ENCODE peak calls at places on chromosomes 16 and 17, in ten cellular contexts. P, H, E, U, Z, G, L, X, M and B are unnamed samples.

GRCh38 chr16:57786632-57787518 is 15.4 kb downstream of the KIFC3 start:
- DNase-seq in L (no peak), M (peak; percentile 62), U (no peak), G (no peak), X (no peak), Z (no peak), H (no peak), P (no peak), E (peak; percentile 54), B (no peak)

GRCh38 chr17:21119247-21119944 is 7.4 kb upstream of the DHRS7B start:
- DNase-seq in H (peak; percentile 71), M (peak; percentile 78), Z (no peak), P (no peak), G (peak; percentile 51), E (peak; percentile 71), X (peak; percentile 82), L (peak; percentile 78), U (peak; percentile 58), B (peak; percentile 52)

GRCh38 chr17:46195217-46195855 is 2.1 kb upstream of the KANSL1 start:
- DNase-seq in E (no peak), L (no peak), X (no peak), P (no peak), Z (no peak), H (no peak), U (no peak), G (no peak), M (no peak), B (no peak)

GRCh38 chr17:75808905-75809621 is 24.5 kb downstream of the UNK start:
- DNase-seq in M (peak; percentile 85), E (no peak), L (peak; percentile 83), G (no peak), H (peak; percentile 83), U (peak; percentile 42), Z (no peak), P (no peak), X (no peak), B (peak; percentile 89)

GRCh38 chr17:81712468-81713003 is 452 bp downstream of the SLC25A10 start:
- DNase-seq in P (no peak), L (no peak), H (no peak), U (peak; percentile 75), M (peak; percentile 19), X (peak; percentile 63), E (no peak), Z (no peak), G (no peak), B (no peak)

GRCh38 chr16:10629592-10629963 is 49.2 kb upstream of the EMP2 start:
- DNase-seq in H (no peak), Z (no peak), M (no peak), U (peak; percentile 81), E (no peak), L (no peak), X (no peak), G (no peak), P (no peak), B (no peak)

GRCh38 chr16:88652763-88653065 is 1.9 kb upstream of the CYBA start:
- DNase-seq in M (no peak), U (no peak), X (no peak), Z (no peak), E (no peak), P (no peak), H (no peak), G (no peak), L (no peak), B (no peak)

GRCh38 chr17:61201211-61201610 is 198.4 kb upstream of the TBX2 start:
- DNase-seq in X (peak; percentile 91), L (peak; percentile 81), P (no peak), M (peak; percentile 43), U (no peak), G (no peak), E (no peak), Z (no peak), H (no peak), B (peak; percentile 83)

GRCh38 chr17:81438024-81438664 is 42.9 kb downstream of the BAHCC1 start:
- DNase-seq in L (no peak), U (no peak), Z (no peak), H (no peak), M (no peak), E (no peak), G (no peak), P (no peak), X (no peak), B (no peak)

GRCh38 chr17:34635876-34636275 is 56.5 kb downstream of the TMEM132E start:
- DNase-seq in G (no peak), P (no peak), Z (no peak), X (no peak), M (no peak), L (no peak), H (no peak), E (no peak), U (peak; percentile 25), B (no peak)

GRCh38 chr16:17024514-17024913 is 446.2 kb downstream of the XYLT1 start:
- DNase-seq in P (no peak), U (no peak), G (no peak), M (no peak), H (no peak), Z (no peak), L (no peak), E (no peak), X (no peak), B (no peak)

GRCh38 chr16:17023606-17024005 is 447.2 kb downstream of the XYLT1 start:
- DNase-seq in H (no peak), E (no peak), L (no peak), P (peak; percentile 16), G (no peak), M (no peak), Z (no peak), U (no peak), X (no peak), B (no peak)

GRCh38 chr16:17026600-17027242 is 444.0 kb downstream of the XYLT1 start:
- DNase-seq in U (no peak), E (no peak), M (no peak), L (no peak), H (no peak), P (peak; percentile 61), X (no peak), Z (no peak), G (no peak), B (no peak)

GRCh38 chr16:17029602-17030350 is 441.0 kb downstream of the XYLT1 start:
- DNase-seq in E (no peak), P (no peak), M (no peak), U (no peak), Z (no peak), G (no peak), H (no peak), X (no peak), L (no peak), B (no peak)

GRCh38 chr16:17027488-17028129 is 443.2 kb downstream of the XYLT1 start:
- DNase-seq in M (no peak), P (peak; percentile 35), H (no peak), E (no peak), U (no peak), L (no peak), X (no peak), Z (no peak), G (no peak), B (no peak)
- H3K4me3 ChIP-seq in M (no peak overlapping the region), P (no peak overlapping the region), H (no peak overlapping the region), E (no peak overlapping the region), U (no peak overlapping the region), L (no peak overlapping the region), X (no peak overlapping the region), Z (no peak overlapping the region), G (no peak overlapping the region), B (no peak overlapping the region)

DNA sequence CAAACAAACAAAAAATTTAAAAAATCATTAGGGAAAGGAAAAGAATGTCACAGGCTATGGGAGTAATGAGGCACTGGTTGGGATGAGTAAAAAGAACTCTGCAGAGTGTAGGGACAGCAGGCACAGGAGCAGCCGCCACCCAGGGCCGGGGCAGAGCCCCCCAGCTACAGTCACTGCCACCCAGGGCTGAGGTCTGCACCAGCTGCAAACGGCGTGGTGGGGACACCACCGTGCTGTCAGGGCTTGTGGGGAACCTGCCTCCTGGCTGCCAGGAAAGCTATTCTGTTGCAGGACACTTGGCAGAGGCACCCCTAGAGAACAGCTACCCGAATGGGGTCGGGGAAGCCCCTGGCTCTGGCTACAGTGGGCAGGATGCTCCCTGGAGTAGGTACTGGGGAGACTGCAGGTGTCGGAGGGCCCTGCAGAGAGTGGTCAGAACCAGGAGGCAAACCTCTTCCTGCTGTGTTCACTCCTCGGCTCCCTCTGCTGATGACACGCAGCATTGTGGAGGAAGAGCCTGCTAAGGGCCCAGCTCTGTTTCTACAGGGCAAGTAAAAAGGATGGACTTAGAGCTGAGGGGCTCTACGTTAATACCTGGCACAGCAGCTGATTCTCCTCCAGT is 32.3 kb upstream of the CAPN15 start:
- DNase-seq in X (peak; percentile 72), M (peak; percentile 54), P (no peak), Z (peak; percentile 41), G (no peak), E (no peak), U (no peak), H (no peak), L (peak; percentile 66), B (no peak)
- TF ChIP-seq CTCF in X (peak; percentile 41), M (peak; percentile 66), P (peak; percentile 49), Z (peak; percentile 70), G (peak; percentile 48), E (no peak), U (peak; percentile 17), H (peak; percentile 30), L (peak; percentile 58), B (peak; percentile 54)

DNA sequence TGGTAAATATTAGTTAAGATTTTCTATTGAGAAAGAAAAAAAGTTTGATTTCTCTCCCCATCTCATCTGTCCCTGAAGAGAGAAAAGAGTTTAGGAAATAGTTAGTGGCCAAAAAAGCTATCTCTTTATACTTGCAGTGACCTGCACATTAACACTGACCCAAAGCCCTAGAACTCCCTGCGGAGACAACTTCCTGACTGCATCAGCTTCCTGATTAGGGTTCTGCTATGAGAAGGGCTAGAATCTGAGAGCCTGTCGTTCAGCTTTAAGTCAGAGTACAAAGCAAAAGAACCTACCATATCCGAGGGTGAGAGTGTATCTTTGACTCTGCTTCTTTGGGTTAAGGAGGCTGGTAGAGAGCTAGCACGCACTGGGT is 24.7 kb downstream of the LIMD2 start:
- DNase-seq in Z (no peak), H (no peak), P (no peak), M (peak; percentile 68), L (peak; percentile 44), U (no peak), X (no peak), G (peak; percentile 32), E (no peak), B (no peak)
- H3K4me3 ChIP-seq in Z (no peak overlapping the region), H (peak overlapping the region; percentile 28), P (no peak overlapping the region), M (peak overlapping the region; percentile 4), L (peak overlapping the region; percentile 3), U (no peak overlapping the region), X (no peak overlapping the region), G (no peak overlapping the region), E (no peak overlapping the region), B (no peak overlapping the region)

DNA sequence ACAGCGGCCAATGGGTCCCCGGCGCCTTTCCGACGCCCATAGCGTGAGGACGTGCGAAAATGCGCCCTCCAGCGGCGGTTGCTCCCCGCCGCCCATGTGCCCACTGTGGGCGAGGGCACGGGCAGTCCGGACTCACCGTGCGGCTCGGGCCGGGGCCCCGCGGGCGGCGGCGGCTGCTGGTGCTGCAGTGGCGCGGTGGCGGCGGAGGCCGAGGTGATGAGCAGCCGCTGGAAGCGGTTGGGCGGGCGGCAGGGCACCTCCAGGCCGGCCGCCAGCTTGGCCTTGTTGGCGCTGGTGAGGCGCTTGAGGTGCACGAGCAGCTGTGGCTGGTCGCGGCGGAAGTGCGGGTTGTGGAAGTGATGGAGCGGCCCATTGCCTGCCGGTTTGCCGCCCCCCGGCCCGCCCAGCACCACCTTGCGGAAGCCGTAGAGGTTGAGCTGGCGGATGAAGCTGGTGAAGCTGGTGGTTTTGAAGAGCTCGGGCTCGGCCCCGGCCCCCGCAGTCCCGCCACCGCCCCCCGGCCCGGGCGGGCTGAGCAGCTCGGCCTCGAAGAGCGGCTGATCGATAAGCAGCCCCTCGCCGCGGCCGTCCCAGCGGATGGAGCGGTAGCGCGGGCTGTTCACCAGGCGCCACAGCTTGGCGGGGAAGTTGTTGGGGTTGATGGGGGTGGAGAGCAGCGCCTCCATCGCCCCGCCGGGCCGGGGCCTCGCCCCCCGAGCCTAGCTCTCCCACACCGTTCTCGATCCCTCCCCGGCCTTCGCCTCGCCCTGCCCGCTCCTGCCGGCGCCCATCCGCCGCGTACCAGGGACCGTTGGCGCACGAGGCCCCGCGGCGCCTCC is at the start of gene HSF5:
- DNase-seq in H (no peak), M (peak; percentile 4), L (peak; percentile 16), E (no peak), Z (no peak), G (no peak), U (no peak), X (no peak), P (peak; percentile 56), B (no peak)
- TF ChIP-seq CTCF in H (no peak), M (no peak), L (no peak), E (no peak), Z (peak; percentile 16), G (no peak), U (peak; percentile 35), X (no peak), P (peak; percentile 7), B (no peak)